ENCODE peak calls at places on chromosomes 11 and 22, in nine cellular contexts. Y is small intestine, G is A549, I is spleen, C is cardiac muscle cell, Q is upper lobe of right lung, W is uterus, N is tibial artery, K is right atrium auricular region. M is an unnamed sample.

GRCh38 chr11:12792590-12792989 is 118.4 kb downstream of the TEAD1 start:
- DNase-seq in Y (no peak), G (no peak), I (no peak), C (peak; percentile 86), Q (no peak), W (no peak), N (no peak), K (no peak), M (no peak)

GRCh38 chr11:7520011-7520942 is 6.5 kb downstream of the PPFIBP2 start:
- DNase-seq in Y (no peak), G (no peak), I (no peak), C (no peak), Q (no peak), W (no peak), N (no peak), K (no peak), M (no peak)

GRCh38 chr22:20887375-20887774 is 28.6 kb downstream of the SNAP29 start:
- DNase-seq in Y (no peak), G (no peak), I (no peak), C (no peak), Q (no peak), W (no peak), N (no peak), K (no peak), M (no peak)

GRCh38 chr11:69216609-69217008 is 60.9 kb downstream of the SMIM38 start:
- DNase-seq in Y (no peak), G (no peak), I (no peak), C (no peak), Q (no peak), W (no peak), N (no peak), K (no peak), M (peak; percentile 51)

GRCh38 chr11:16013649-16014275 is 342.6 kb downstream of the SOX6 start:
- DNase-seq in Y (no peak), G (no peak), I (no peak), C (no peak), Q (no peak), W (no peak), N (no peak), K (no peak), M (no peak)

GRCh38 chr11:56967726-56968125 is 21.0 kb upstream of the OR5AK2 start:
- DNase-seq in Y (no peak), G (no peak), I (no peak), C (no peak), Q (no peak), W (no peak), N (no peak), K (no peak), M (no peak)

GRCh38 chr22:35918466-35918865 is 110.2 kb downstream of the RBFOX2 start:
- DNase-seq in Y (no peak), G (no peak), I (no peak), C (peak; percentile 49), Q (no peak), W (no peak), N (no peak), K (no peak), M (no peak)

GRCh38 chr11:58774164-58774593 is 42.4 kb upstream of the GLYAT start:
- DNase-seq in Y (no peak), G (no peak), I (no peak), C (no peak), Q (no peak), W (no peak), N (no peak), K (no peak), M (no peak)

GRCh38 chr11:131499199-131499598 is 128.8 kb downstream of the NTM start:
- DNase-seq in Y (no peak), G (no peak), I (no peak), C (peak; percentile 18), Q (no peak), W (no peak), N (no peak), K (no peak), M (no peak)

GRCh38 chr11:69744435-69744834 is 30.7 kb downstream of the FGF4 start:
- DNase-seq in Y (no peak), G (no peak), I (no peak), C (peak; percentile 92), Q (no peak), W (no peak), N (no peak), K (no peak), M (peak; percentile 100)

GRCh38 chr11:78424334-78425270 is 7.0 kb upstream of the GAB2 start:
- DNase-seq in Y (no peak), G (no peak), I (no peak), C (peak; percentile 82), Q (no peak), W (peak; percentile 26), N (no peak), K (no peak), M (no peak)

GRCh38 chr11:12674936-12675696 is 895 bp downstream of the TEAD1 start:
- DNase-seq in Y (peak; percentile 51), G (no peak), I (no peak), C (peak; percentile 52), Q (peak; percentile 70), W (peak; percentile 57), N (peak; percentile 35), K (no peak), M (peak; percentile 45)

GRCh38 chr22:19620742-19621371 is 93.4 kb upstream of the SEPTIN5 start:
- DNase-seq in Y (no peak), G (no peak), I (no peak), C (peak; percentile 26), Q (peak; percentile 63), W (peak; percentile 62), N (no peak), K (no peak), M (no peak)

GRCh38 chr11:104968365-104968855 is at the start of gene CASP4:
- DNase-seq in Y (peak; percentile 95), G (peak; percentile 1), I (no peak), C (peak; percentile 87), Q (no peak), W (peak; percentile 30), N (no peak), K (no peak), M (peak; percentile 65)

GRCh38 chr11:34631737-34632104 is 10.8 kb downstream of the EHF start:
- DNase-seq in Y (peak; percentile 60), G (no peak), I (no peak), C (no peak), Q (no peak), W (no peak), N (no peak), K (no peak), M (no peak)

GRCh38 chr22:46600397-46600796 is 19.8 kb upstream of the GRAMD4 start:
- DNase-seq in Y (no peak), G (no peak), I (peak; percentile 82), C (no peak), Q (no peak), W (no peak), N (no peak), K (no peak), M (no peak)

DNA sequence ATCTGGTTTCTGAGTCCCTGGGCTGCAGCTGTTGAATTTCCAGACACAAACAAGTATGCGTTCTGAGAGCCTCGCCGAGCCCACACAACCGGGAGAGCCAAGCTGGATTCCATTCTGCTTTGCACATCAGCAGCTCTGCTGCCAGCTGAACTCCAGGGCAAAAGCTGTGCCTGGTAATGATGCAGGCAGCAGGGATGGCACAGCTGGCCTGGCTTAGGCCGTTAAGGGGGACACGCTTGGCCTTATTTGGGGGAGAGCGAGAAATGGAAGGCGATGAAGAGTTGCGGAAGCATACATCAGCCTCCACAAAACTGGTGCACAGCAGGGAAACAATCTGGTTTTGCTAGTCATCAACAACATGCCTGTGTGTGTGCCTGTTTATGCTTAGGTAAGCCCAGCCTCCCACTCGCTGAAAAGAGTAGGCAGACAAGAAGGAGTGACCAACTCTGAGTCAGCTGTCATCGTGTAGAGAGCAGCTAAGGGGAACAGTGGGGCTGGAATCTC is 25.1 kb downstream of the ADAMTS8 start:
- DNase-seq in Y (no peak), G (no peak), I (no peak), C (peak; percentile 76), Q (no peak), W (peak; percentile 73), N (peak; percentile 57), K (peak; percentile 69), M (peak; percentile 55)
- H3K27ac ChIP-seq in Y (no peak overlapping the region), G (no peak overlapping the region), I (no peak overlapping the region), C (no peak overlapping the region), Q (peak overlapping the region; percentile 55), W (peak overlapping the region; percentile 77), N (peak overlapping the region; percentile 62), K (peak overlapping the region; percentile 70), M (peak overlapping the region; percentile 37)

DNA sequence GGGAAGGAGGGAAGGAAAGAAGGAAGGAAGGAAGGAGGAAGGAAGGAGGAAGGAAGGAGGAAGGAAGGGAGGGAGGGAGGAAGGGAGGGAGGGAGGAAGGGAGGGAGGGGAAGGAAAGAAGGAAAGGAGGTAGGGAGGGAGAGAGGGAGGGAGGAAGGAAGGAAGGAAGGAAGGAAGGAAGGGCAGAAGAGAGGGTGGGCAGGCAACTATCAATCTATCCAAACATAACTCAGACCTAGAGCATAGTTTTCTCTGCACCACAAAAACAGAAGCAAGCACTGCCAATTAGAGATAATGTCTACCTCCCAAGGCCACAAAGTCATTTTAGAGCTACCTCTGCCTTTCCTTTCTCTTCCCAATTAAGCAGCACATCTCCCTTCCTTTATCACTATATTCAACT is 109.1 kb downstream of the ETS1 start:
- DNase-seq in Y (no peak), G (no peak), I (no peak), C (no peak), Q (no peak), W (no peak), N (no peak), K (no peak), M (no peak)
- H3K4me1 ChIP-seq in Y (peaks cover 6% of the 10 kb centered on the region), G (no peaks in the 10 kb centered on the region), I (peaks cover 93% of the 10 kb centered on the region), C (peaks cover 21% of the 10 kb centered on the region), Q (peaks cover 97% of the 10 kb centered on the region), W (no peaks in the 10 kb centered on the region), N (peaks cover 75% of the 10 kb centered on the region), K (peaks cover 96% of the 10 kb centered on the region), M (peaks cover 44% of the 10 kb centered on the region)

GRCh38 chr11:22347857-22348496 is 9.8 kb downstream of the SLC17A6 start:
- DNase-seq in Y (no peak), G (no peak), I (no peak), C (no peak), Q (no peak), W (no peak), N (no peak), K (no peak), M (no peak)

GRCh38 chr11:22343411-22344032 is 5.3 kb downstream of the SLC17A6 start:
- DNase-seq in Y (no peak), G (no peak), I (no peak), C (no peak), Q (no peak), W (no peak), N (no peak), K (no peak), M (no peak)

GRCh38 chr11:22349446-22349845 is 11.3 kb downstream of the SLC17A6 start:
- DNase-seq in Y (no peak), G (no peak), I (no peak), C (no peak), Q (no peak), W (no peak), N (no peak), K (no peak), M (no peak)

GRCh38 chr11:22342599-22343138 is 4.5 kb downstream of the SLC17A6 start:
- DNase-seq in Y (no peak), G (no peak), I (no peak), C (no peak), Q (no peak), W (no peak), N (no peak), K (no peak), M (no peak)

GRCh38 chr11:22346283-22346682 is 8.1 kb downstream of the SLC17A6 start:
- DNase-seq in Y (no peak), G (no peak), I (no peak), C (no peak), Q (no peak), W (no peak), N (no peak), K (no peak), M (no peak)
- H3K4me3 ChIP-seq in Y (no peak overlapping the region), G (no peak overlapping the region), I (no peak overlapping the region), C (no peak overlapping the region), Q (no peak overlapping the region), W (no peak overlapping the region), N (no peak overlapping the region), K (no peak overlapping the region), M (no peak overlapping the region)

GRCh38 chr11:64164392-64165312 is 1.3 kb downstream of the MACROD1 start:
- DNase-seq in Y (peak; percentile 33), G (no peak), I (no peak), C (no peak), Q (peak; percentile 75), W (no peak), N (no peak), K (no peak), M (no peak)
- H3K27ac ChIP-seq in Y (no peak overlapping the region), G (peak overlapping the region; percentile 85), I (no peak overlapping the region), C (no peak overlapping the region), Q (no peak overlapping the region), W (peak overlapping the region; percentile 68), N (peak overlapping the region; percentile 63), K (peak overlapping the region; percentile 82), M (no peak overlapping the region)

M was measured in SJSA1.